ENCODE peak calls at places on chromosomes 4 and X, in six cellular contexts. One of them, this sample, is unnamed.

GRCh38 chr4:25861951-25862410 is 807 bp downstream of the SEL1L3 start:
- DNase-seq in CD4-positive, alpha-beta T cell: peak
- DNase-seq in stimulated activated CD4-positive, alpha-beta T cell treated with anti-CD3 and anti-CD28 coated beads, Interleukin-4, amount 100 ng/mL, for 24 hours: peak
- DNase-seq in uterus: no peak
- DNase-seq in stimulated activated CD8-positive, alpha-beta memory T cell treated with anti-CD3 and anti-CD28 coated beads, Interleukin-4, amount 100 ng/mL, for 24 hours: no peak
- DNase-seq in G401: peak
- DNase-seq in this sample: no peak

GRCh38 chrX:154412468-154412867 is 1.1 kb downstream of the TAFAZZIN start:
- DNase-seq in G401: no peak
- DNase-seq in stimulated activated CD4-positive, alpha-beta T cell treated with anti-CD3 and anti-CD28 coated beads, Interleukin-4, amount 100 ng/mL, for 24 hours: no peak
- DNase-seq in stimulated activated CD8-positive, alpha-beta memory T cell treated with anti-CD3 and anti-CD28 coated beads, Interleukin-4, amount 100 ng/mL, for 24 hours: no peak
- DNase-seq in CD4-positive, alpha-beta T cell: peak
- DNase-seq in uterus: peak
- DNase-seq in this sample: no peak

GRCh38 chrX:100654256-100654655 is 10.3 kb downstream of the SRPX2 start:
- DNase-seq in CD4-positive, alpha-beta T cell: no peak
- DNase-seq in stimulated activated CD8-positive, alpha-beta memory T cell treated with anti-CD3 and anti-CD28 coated beads, Interleukin-4, amount 100 ng/mL, for 24 hours: no peak
- DNase-seq in stimulated activated CD4-positive, alpha-beta T cell treated with anti-CD3 and anti-CD28 coated beads, Interleukin-4, amount 100 ng/mL, for 24 hours: no peak
- DNase-seq in uterus: no peak
- DNase-seq in G401: no peak
- DNase-seq in this sample: peak

GRCh38 chr4:152805071-152805650 is 25.4 kb downstream of the ARFIP1 start:
- DNase-seq in G401: no peak
- DNase-seq in uterus: no peak
- DNase-seq in stimulated activated CD4-positive, alpha-beta T cell treated with anti-CD3 and anti-CD28 coated beads, Interleukin-4, amount 100 ng/mL, for 24 hours: no peak
- DNase-seq in stimulated activated CD8-positive, alpha-beta memory T cell treated with anti-CD3 and anti-CD28 coated beads, Interleukin-4, amount 100 ng/mL, for 24 hours: no peak
- DNase-seq in CD4-positive, alpha-beta T cell: no peak
- DNase-seq in this sample: no peak

GRCh38 chr4:98447648-98448047 is 186.5 kb downstream of the RAP1GDS1 start:
- DNase-seq in uterus: no peak
- DNase-seq in stimulated activated CD4-positive, alpha-beta T cell treated with anti-CD3 and anti-CD28 coated beads, Interleukin-4, amount 100 ng/mL, for 24 hours: no peak
- DNase-seq in CD4-positive, alpha-beta T cell: no peak
- DNase-seq in G401: no peak
- DNase-seq in stimulated activated CD8-positive, alpha-beta memory T cell treated with anti-CD3 and anti-CD28 coated beads, Interleukin-4, amount 100 ng/mL, for 24 hours: no peak
- DNase-seq in this sample: no peak

GRCh38 chr4:26212528-26212927 is 108.3 kb upstream of the RBPJ start:
- DNase-seq in G401: no peak
- DNase-seq in CD4-positive, alpha-beta T cell: no peak
- DNase-seq in stimulated activated CD8-positive, alpha-beta memory T cell treated with anti-CD3 and anti-CD28 coated beads, Interleukin-4, amount 100 ng/mL, for 24 hours: no peak
- DNase-seq in stimulated activated CD4-positive, alpha-beta T cell treated with anti-CD3 and anti-CD28 coated beads, Interleukin-4, amount 100 ng/mL, for 24 hours: no peak
- DNase-seq in uterus: no peak
- DNase-seq in this sample: no peak

GRCh38 chrX:111928457-111928856 is 52.5 kb downstream of the TRPC5OS start:
- DNase-seq in uterus: no peak
- DNase-seq in G401: no peak
- DNase-seq in CD4-positive, alpha-beta T cell: no peak
- DNase-seq in stimulated activated CD4-positive, alpha-beta T cell treated with anti-CD3 and anti-CD28 coated beads, Interleukin-4, amount 100 ng/mL, for 24 hours: no peak
- DNase-seq in stimulated activated CD8-positive, alpha-beta memory T cell treated with anti-CD3 and anti-CD28 coated beads, Interleukin-4, amount 100 ng/mL, for 24 hours: no peak
- DNase-seq in this sample: no peak

GRCh38 chr4:129344058-129344457 is 248.1 kb downstream of the C4orf33 start:
- DNase-seq in stimulated activated CD8-positive, alpha-beta memory T cell treated with anti-CD3 and anti-CD28 coated beads, Interleukin-4, amount 100 ng/mL, for 24 hours: no peak
- DNase-seq in stimulated activated CD4-positive, alpha-beta T cell treated with anti-CD3 and anti-CD28 coated beads, Interleukin-4, amount 100 ng/mL, for 24 hours: no peak
- DNase-seq in uterus: no peak
- DNase-seq in CD4-positive, alpha-beta T cell: no peak
- DNase-seq in G401: peak
- DNase-seq in this sample: peak

GRCh38 chr4:123096038-123096437 is 173.6 kb upstream of the NUDT6 start:
- DNase-seq in G401: no peak
- DNase-seq in stimulated activated CD8-positive, alpha-beta memory T cell treated with anti-CD3 and anti-CD28 coated beads, Interleukin-4, amount 100 ng/mL, for 24 hours: no peak
- DNase-seq in stimulated activated CD4-positive, alpha-beta T cell treated with anti-CD3 and anti-CD28 coated beads, Interleukin-4, amount 100 ng/mL, for 24 hours: no peak
- DNase-seq in CD4-positive, alpha-beta T cell: no peak
- DNase-seq in uterus: no peak
- DNase-seq in this sample: no peak

GRCh38 chr4:156638332-156638731 is 333.3 kb downstream of the PDGFC start:
- DNase-seq in stimulated activated CD8-positive, alpha-beta memory T cell treated with anti-CD3 and anti-CD28 coated beads, Interleukin-4, amount 100 ng/mL, for 24 hours: no peak
- DNase-seq in uterus: no peak
- DNase-seq in CD4-positive, alpha-beta T cell: no peak
- DNase-seq in G401: no peak
- DNase-seq in stimulated activated CD4-positive, alpha-beta T cell treated with anti-CD3 and anti-CD28 coated beads, Interleukin-4, amount 100 ng/mL, for 24 hours: no peak
- DNase-seq in this sample: no peak

GRCh38 chrX:42102586-42103282 is 179.4 kb upstream of the CASK start:
- DNase-seq in stimulated activated CD8-positive, alpha-beta memory T cell treated with anti-CD3 and anti-CD28 coated beads, Interleukin-4, amount 100 ng/mL, for 24 hours: no peak
- DNase-seq in CD4-positive, alpha-beta T cell: no peak
- DNase-seq in G401: no peak
- DNase-seq in uterus: no peak
- DNase-seq in stimulated activated CD4-positive, alpha-beta T cell treated with anti-CD3 and anti-CD28 coated beads, Interleukin-4, amount 100 ng/mL, for 24 hours: no peak
- DNase-seq in this sample: no peak

GRCh38 chr4:15031197-15031596 is 28.9 kb downstream of the CPEB2 start:
- DNase-seq in stimulated activated CD8-positive, alpha-beta memory T cell treated with anti-CD3 and anti-CD28 coated beads, Interleukin-4, amount 100 ng/mL, for 24 hours: no peak
- DNase-seq in stimulated activated CD4-positive, alpha-beta T cell treated with anti-CD3 and anti-CD28 coated beads, Interleukin-4, amount 100 ng/mL, for 24 hours: no peak
- DNase-seq in CD4-positive, alpha-beta T cell: no peak
- DNase-seq in uterus: no peak
- DNase-seq in G401: no peak
- DNase-seq in this sample: no peak

GRCh38 chr4:168797176-168797575 is 212.9 kb downstream of the CBR4 start:
- DNase-seq in stimulated activated CD4-positive, alpha-beta T cell treated with anti-CD3 and anti-CD28 coated beads, Interleukin-4, amount 100 ng/mL, for 24 hours: no peak
- DNase-seq in G401: no peak
- DNase-seq in CD4-positive, alpha-beta T cell: no peak
- DNase-seq in uterus: no peak
- DNase-seq in stimulated activated CD8-positive, alpha-beta memory T cell treated with anti-CD3 and anti-CD28 coated beads, Interleukin-4, amount 100 ng/mL, for 24 hours: no peak
- DNase-seq in this sample: no peak

GRCh38 chrX:36431819-36432218 is 512.3 kb downstream of the CFAP47 start:
- DNase-seq in stimulated activated CD8-positive, alpha-beta memory T cell treated with anti-CD3 and anti-CD28 coated beads, Interleukin-4, amount 100 ng/mL, for 24 hours: no peak
- DNase-seq in stimulated activated CD4-positive, alpha-beta T cell treated with anti-CD3 and anti-CD28 coated beads, Interleukin-4, amount 100 ng/mL, for 24 hours: no peak
- DNase-seq in CD4-positive, alpha-beta T cell: no peak
- DNase-seq in uterus: no peak
- DNase-seq in G401: no peak
- DNase-seq in this sample: no peak

GRCh38 chr4:118969359-118969758 is 80.7 kb downstream of the SYNPO2 start:
- DNase-seq in CD4-positive, alpha-beta T cell: no peak
- DNase-seq in stimulated activated CD8-positive, alpha-beta memory T cell treated with anti-CD3 and anti-CD28 coated beads, Interleukin-4, amount 100 ng/mL, for 24 hours: no peak
- DNase-seq in uterus: peak
- DNase-seq in stimulated activated CD4-positive, alpha-beta T cell treated with anti-CD3 and anti-CD28 coated beads, Interleukin-4, amount 100 ng/mL, for 24 hours: no peak
- DNase-seq in G401: peak
- DNase-seq in this sample: peak

GRCh38 chr4:164058775-164059174 is 564.3 kb downstream of the TMA16 start:
- DNase-seq in stimulated activated CD8-positive, alpha-beta memory T cell treated with anti-CD3 and anti-CD28 coated beads, Interleukin-4, amount 100 ng/mL, for 24 hours: no peak
- DNase-seq in CD4-positive, alpha-beta T cell: no peak
- DNase-seq in stimulated activated CD4-positive, alpha-beta T cell treated with anti-CD3 and anti-CD28 coated beads, Interleukin-4, amount 100 ng/mL, for 24 hours: no peak
- DNase-seq in G401: no peak
- DNase-seq in uterus: no peak
- DNase-seq in this sample: no peak

GRCh38 chrX:46575991-46576392 is 2.4 kb downstream of the CHST7 start:
- DNase-seq in CD4-positive, alpha-beta T cell: no peak
- DNase-seq in uterus: peak
- DNase-seq in stimulated activated CD4-positive, alpha-beta T cell treated with anti-CD3 and anti-CD28 coated beads, Interleukin-4, amount 100 ng/mL, for 24 hours: no peak
- DNase-seq in stimulated activated CD8-positive, alpha-beta memory T cell treated with anti-CD3 and anti-CD28 coated beads, Interleukin-4, amount 100 ng/mL, for 24 hours: no peak
- DNase-seq in G401: no peak
- DNase-seq in this sample: no peak

GRCh38 chrX:40260123-40260751 is 162.5 kb upstream of the BCOR start:
- DNase-seq in stimulated activated CD8-positive, alpha-beta memory T cell treated with anti-CD3 and anti-CD28 coated beads, Interleukin-4, amount 100 ng/mL, for 24 hours: no peak
- DNase-seq in stimulated activated CD4-positive, alpha-beta T cell treated with anti-CD3 and anti-CD28 coated beads, Interleukin-4, amount 100 ng/mL, for 24 hours: no peak
- DNase-seq in G401: no peak
- DNase-seq in uterus: no peak
- DNase-seq in CD4-positive, alpha-beta T cell: no peak
- DNase-seq in this sample: peak

GRCh38 chrX:46961574-46962279 is 49.5 kb downstream of the JADE3 start:
- DNase-seq in stimulated activated CD8-positive, alpha-beta memory T cell treated with anti-CD3 and anti-CD28 coated beads, Interleukin-4, amount 100 ng/mL, for 24 hours: no peak
- DNase-seq in stimulated activated CD4-positive, alpha-beta T cell treated with anti-CD3 and anti-CD28 coated beads, Interleukin-4, amount 100 ng/mL, for 24 hours: no peak
- DNase-seq in G401: peak
- DNase-seq in CD4-positive, alpha-beta T cell: no peak
- DNase-seq in uterus: no peak
- DNase-seq in this sample: peak

GRCh38 chr4:110198472-110199419 is at the start of gene ELOVL6:
- DNase-seq in G401: peak
- DNase-seq in stimulated activated CD4-positive, alpha-beta T cell treated with anti-CD3 and anti-CD28 coated beads, Interleukin-4, amount 100 ng/mL, for 24 hours: peak
- DNase-seq in uterus: peak
- DNase-seq in CD4-positive, alpha-beta T cell: peak
- DNase-seq in stimulated activated CD8-positive, alpha-beta memory T cell treated with anti-CD3 and anti-CD28 coated beads, Interleukin-4, amount 100 ng/mL, for 24 hours: peak
- DNase-seq in this sample: peak

GRCh38 chr4:138475116-138475515 is 233.0 kb upstream of the SLC7A11 start:
- DNase-seq in stimulated activated CD4-positive, alpha-beta T cell treated with anti-CD3 and anti-CD28 coated beads, Interleukin-4, amount 100 ng/mL, for 24 hours: no peak
- DNase-seq in stimulated activated CD8-positive, alpha-beta memory T cell treated with anti-CD3 and anti-CD28 coated beads, Interleukin-4, amount 100 ng/mL, for 24 hours: no peak
- DNase-seq in CD4-positive, alpha-beta T cell: no peak
- DNase-seq in G401: no peak
- DNase-seq in uterus: no peak
- DNase-seq in this sample: no peak

GRCh38 chr4:138952405-138952804 is 63.2 kb upstream of the NOCT start:
- DNase-seq in G401: no peak
- DNase-seq in CD4-positive, alpha-beta T cell: no peak
- DNase-seq in uterus: no peak
- DNase-seq in stimulated activated CD4-positive, alpha-beta T cell treated with anti-CD3 and anti-CD28 coated beads, Interleukin-4, amount 100 ng/mL, for 24 hours: peak
- DNase-seq in stimulated activated CD8-positive, alpha-beta memory T cell treated with anti-CD3 and anti-CD28 coated beads, Interleukin-4, amount 100 ng/mL, for 24 hours: peak
- DNase-seq in this sample: no peak

GRCh38 chr4:18198653-18199052 is 177.1 kb upstream of the LCORL start:
- DNase-seq in stimulated activated CD4-positive, alpha-beta T cell treated with anti-CD3 and anti-CD28 coated beads, Interleukin-4, amount 100 ng/mL, for 24 hours: no peak
- DNase-seq in G401: no peak
- DNase-seq in uterus: no peak
- DNase-seq in CD4-positive, alpha-beta T cell: no peak
- DNase-seq in stimulated activated CD8-positive, alpha-beta memory T cell treated with anti-CD3 and anti-CD28 coated beads, Interleukin-4, amount 100 ng/mL, for 24 hours: no peak
- DNase-seq in this sample: no peak

GRCh38 chrX:11535156-11535919 is 130.4 kb downstream of the ARHGAP6 start:
- DNase-seq in stimulated activated CD4-positive, alpha-beta T cell treated with anti-CD3 and anti-CD28 coated beads, Interleukin-4, amount 100 ng/mL, for 24 hours: no peak
- DNase-seq in stimulated activated CD8-positive, alpha-beta memory T cell treated with anti-CD3 and anti-CD28 coated beads, Interleukin-4, amount 100 ng/mL, for 24 hours: no peak
- DNase-seq in uterus: no peak
- DNase-seq in G401: no peak
- DNase-seq in CD4-positive, alpha-beta T cell: no peak
- DNase-seq in this sample: no peak

GRCh38 chr4:38967260-38968095 is 64.7 kb downstream of the TMEM156 start:
- DNase-seq in CD4-positive, alpha-beta T cell: no peak
- DNase-seq in G401: no peak
- DNase-seq in stimulated activated CD4-positive, alpha-beta T cell treated with anti-CD3 and anti-CD28 coated beads, Interleukin-4, amount 100 ng/mL, for 24 hours: no peak
- DNase-seq in stimulated activated CD8-positive, alpha-beta memory T cell treated with anti-CD3 and anti-CD28 coated beads, Interleukin-4, amount 100 ng/mL, for 24 hours: no peak
- DNase-seq in uterus: no peak
- DNase-seq in this sample: no peak

GRCh38 chrX:31320740-31321139 is 248.9 kb upstream of the FTHL17 start:
- DNase-seq in stimulated activated CD8-positive, alpha-beta memory T cell treated with anti-CD3 and anti-CD28 coated beads, Interleukin-4, amount 100 ng/mL, for 24 hours: no peak
- DNase-seq in stimulated activated CD4-positive, alpha-beta T cell treated with anti-CD3 and anti-CD28 coated beads, Interleukin-4, amount 100 ng/mL, for 24 hours: no peak
- DNase-seq in G401: no peak
- DNase-seq in uterus: no peak
- DNase-seq in CD4-positive, alpha-beta T cell: no peak
- DNase-seq in this sample: no peak

GRCh38 chr4:82044141-82044993 is 329.4 kb downstream of the HNRNPD start:
- DNase-seq in uterus: peak
- DNase-seq in stimulated activated CD8-positive, alpha-beta memory T cell treated with anti-CD3 and anti-CD28 coated beads, Interleukin-4, amount 100 ng/mL, for 24 hours: no peak
- DNase-seq in G401: peak
- DNase-seq in stimulated activated CD4-positive, alpha-beta T cell treated with anti-CD3 and anti-CD28 coated beads, Interleukin-4, amount 100 ng/mL, for 24 hours: no peak
- DNase-seq in CD4-positive, alpha-beta T cell: no peak
- DNase-seq in this sample: peak

GRCh38 chrX:78571849-78572248 is 87.3 kb downstream of the RTL3 start:
- DNase-seq in uterus: no peak
- DNase-seq in stimulated activated CD4-positive, alpha-beta T cell treated with anti-CD3 and anti-CD28 coated beads, Interleukin-4, amount 100 ng/mL, for 24 hours: no peak
- DNase-seq in stimulated activated CD8-positive, alpha-beta memory T cell treated with anti-CD3 and anti-CD28 coated beads, Interleukin-4, amount 100 ng/mL, for 24 hours: no peak
- DNase-seq in CD4-positive, alpha-beta T cell: no peak
- DNase-seq in G401: no peak
- DNase-seq in this sample: no peak

GRCh38 chr4:54230479-54231418 is 1.7 kb downstream of the PDGFRA start:
- DNase-seq in uterus: peak
- DNase-seq in CD4-positive, alpha-beta T cell: no peak
- DNase-seq in G401: no peak
- DNase-seq in stimulated activated CD4-positive, alpha-beta T cell treated with anti-CD3 and anti-CD28 coated beads, Interleukin-4, amount 100 ng/mL, for 24 hours: no peak
- DNase-seq in stimulated activated CD8-positive, alpha-beta memory T cell treated with anti-CD3 and anti-CD28 coated beads, Interleukin-4, amount 100 ng/mL, for 24 hours: no peak
- DNase-seq in this sample: no peak

GRCh38 chr4:3706565-3707422 is 59.4 kb upstream of the ADRA2C start:
- DNase-seq in uterus: no peak
- DNase-seq in stimulated activated CD4-positive, alpha-beta T cell treated with anti-CD3 and anti-CD28 coated beads, Interleukin-4, amount 100 ng/mL, for 24 hours: no peak
- DNase-seq in stimulated activated CD8-positive, alpha-beta memory T cell treated with anti-CD3 and anti-CD28 coated beads, Interleukin-4, amount 100 ng/mL, for 24 hours: no peak
- DNase-seq in CD4-positive, alpha-beta T cell: no peak
- DNase-seq in G401: peak
- DNase-seq in this sample: no peak

This sample was measured in NCI-H1092.